ENCODE peak calls at places on chromosomes 6 and 20, in seven cellular contexts. One of them, this sample, is unnamed.

GRCh38 chr6:45026003-45026516 is 302.1 kb upstream of the RUNX2 start:
- DNase-seq in aorta: no peak
- DNase-seq in cardiac muscle cell: peak
- DNase-seq in pancreas: no peak
- DNase-seq in prostate gland: no peak
- DNase-seq in retinal pigment epithelial cell: no peak
- DNase-seq in fibroblast of pulmonary artery: peak
- DNase-seq in this sample: peak

GRCh38 chr6:5961836-5962235 is 44.9 kb downstream of the NRN1 start:
- DNase-seq in aorta: no peak
- DNase-seq in cardiac muscle cell: no peak
- DNase-seq in pancreas: no peak
- DNase-seq in prostate gland: no peak
- DNase-seq in retinal pigment epithelial cell: no peak
- DNase-seq in fibroblast of pulmonary artery: no peak
- DNase-seq in this sample: no peak

GRCh38 chr20:57397693-57398108 is 6.5 kb downstream of the RBM38 start:
- DNase-seq in aorta: peak
- DNase-seq in cardiac muscle cell: no peak
- DNase-seq in pancreas: no peak
- DNase-seq in prostate gland: no peak
- DNase-seq in retinal pigment epithelial cell: no peak
- DNase-seq in fibroblast of pulmonary artery: no peak
- DNase-seq in this sample: no peak

GRCh38 chr6:88529726-88530125 is 363.6 kb upstream of the CNR1 start:
- DNase-seq in aorta: no peak
- DNase-seq in cardiac muscle cell: no peak
- DNase-seq in pancreas: no peak
- DNase-seq in prostate gland: no peak
- DNase-seq in retinal pigment epithelial cell: no peak
- DNase-seq in fibroblast of pulmonary artery: no peak
- DNase-seq in this sample: no peak

GRCh38 chr6:13916230-13916944 is 8.4 kb upstream of the RNF182 start:
- DNase-seq in aorta: no peak
- DNase-seq in cardiac muscle cell: peak
- DNase-seq in pancreas: no peak
- DNase-seq in prostate gland: no peak
- DNase-seq in retinal pigment epithelial cell: peak
- DNase-seq in fibroblast of pulmonary artery: peak
- DNase-seq in this sample: no peak

GRCh38 chr20:58837717-58838116 is 13.0 kb downstream of the GNAS-AS1 start:
- DNase-seq in aorta: no peak
- DNase-seq in cardiac muscle cell: no peak
- DNase-seq in pancreas: no peak
- DNase-seq in prostate gland: no peak
- DNase-seq in retinal pigment epithelial cell: no peak
- DNase-seq in fibroblast of pulmonary artery: no peak
- DNase-seq in this sample: no peak

GRCh38 chr6:104648347-104648746 is 211.4 kb downstream of the HACE1 start:
- DNase-seq in aorta: no peak
- DNase-seq in cardiac muscle cell: no peak
- DNase-seq in pancreas: no peak
- DNase-seq in prostate gland: no peak
- DNase-seq in retinal pigment epithelial cell: no peak
- DNase-seq in fibroblast of pulmonary artery: peak
- DNase-seq in this sample: no peak

GRCh38 chr6:15470746-15471145 is 192.1 kb downstream of the DTNBP1 start:
- DNase-seq in aorta: no peak
- DNase-seq in cardiac muscle cell: no peak
- DNase-seq in pancreas: no peak
- DNase-seq in prostate gland: no peak
- DNase-seq in retinal pigment epithelial cell: no peak
- DNase-seq in fibroblast of pulmonary artery: no peak
- DNase-seq in this sample: no peak

GRCh38 chr6:52543729-52544324 is 33.0 kb downstream of the TRAM2 start:
- DNase-seq in aorta: no peak
- DNase-seq in cardiac muscle cell: peak
- DNase-seq in pancreas: no peak
- DNase-seq in prostate gland: no peak
- DNase-seq in retinal pigment epithelial cell: no peak
- DNase-seq in fibroblast of pulmonary artery: peak
- DNase-seq in this sample: no peak

GRCh38 chr6:92810913-92811312 is 608.4 kb downstream of the EPHA7 start:
- DNase-seq in aorta: no peak
- DNase-seq in cardiac muscle cell: peak
- DNase-seq in pancreas: peak
- DNase-seq in prostate gland: peak
- DNase-seq in retinal pigment epithelial cell: peak
- DNase-seq in fibroblast of pulmonary artery: peak
- DNase-seq in this sample: no peak

GRCh38 chr6:44219053-44219814 is 2.5 kb downstream of the MYMX start:
- DNase-seq in aorta: peak
- DNase-seq in cardiac muscle cell: peak
- DNase-seq in pancreas: peak
- DNase-seq in prostate gland: peak
- DNase-seq in retinal pigment epithelial cell: no peak
- DNase-seq in fibroblast of pulmonary artery: peak
- DNase-seq in this sample: no peak

GRCh38 chr20:967796-968742 is 34.0 kb downstream of the RSPO4 start:
- DNase-seq in aorta: no peak
- DNase-seq in cardiac muscle cell: peak
- DNase-seq in pancreas: no peak
- DNase-seq in prostate gland: no peak
- DNase-seq in retinal pigment epithelial cell: no peak
- DNase-seq in fibroblast of pulmonary artery: peak
- DNase-seq in this sample: no peak

GRCh38 chr20:17169575-17170136 is 57.2 kb upstream of the PCSK2 start:
- DNase-seq in aorta: no peak
- DNase-seq in cardiac muscle cell: no peak
- DNase-seq in pancreas: no peak
- DNase-seq in prostate gland: no peak
- DNase-seq in retinal pigment epithelial cell: no peak
- DNase-seq in fibroblast of pulmonary artery: no peak
- DNase-seq in this sample: no peak

GRCh38 chr6:12051861-12052368 is 39.8 kb downstream of the HIVEP1 start:
- DNase-seq in aorta: no peak
- DNase-seq in cardiac muscle cell: no peak
- DNase-seq in pancreas: no peak
- DNase-seq in prostate gland: no peak
- DNase-seq in retinal pigment epithelial cell: no peak
- DNase-seq in fibroblast of pulmonary artery: no peak
- DNase-seq in this sample: peak

GRCh38 chr6:54801669-54802068 is 44.9 kb upstream of the FAM83B start:
- DNase-seq in aorta: no peak
- DNase-seq in cardiac muscle cell: peak
- DNase-seq in pancreas: no peak
- DNase-seq in prostate gland: no peak
- DNase-seq in retinal pigment epithelial cell: peak
- DNase-seq in fibroblast of pulmonary artery: peak
- DNase-seq in this sample: peak

GRCh38 chr6:30570760-30571084 is 520 bp upstream of the ABCF1 start:
- DNase-seq in aorta: no peak
- DNase-seq in cardiac muscle cell: no peak
- DNase-seq in pancreas: no peak
- DNase-seq in prostate gland: no peak
- DNase-seq in retinal pigment epithelial cell: no peak
- DNase-seq in fibroblast of pulmonary artery: no peak
- DNase-seq in this sample: no peak

GRCh38 chr6:110044093-110044492 is 66.0 kb downstream of the GPR6 start:
- DNase-seq in aorta: no peak
- DNase-seq in cardiac muscle cell: no peak
- DNase-seq in pancreas: no peak
- DNase-seq in prostate gland: no peak
- DNase-seq in retinal pigment epithelial cell: no peak
- DNase-seq in fibroblast of pulmonary artery: no peak
- DNase-seq in this sample: no peak

GRCh38 chr6:158528826-158529225 is 31.1 kb upstream of the TMEM181 start:
- DNase-seq in aorta: no peak
- DNase-seq in cardiac muscle cell: no peak
- DNase-seq in pancreas: no peak
- DNase-seq in prostate gland: no peak
- DNase-seq in retinal pigment epithelial cell: no peak
- DNase-seq in fibroblast of pulmonary artery: no peak
- DNase-seq in this sample: no peak

GRCh38 chr6:158521759-158522158 is 38.1 kb upstream of the TMEM181 start:
- DNase-seq in aorta: no peak
- DNase-seq in cardiac muscle cell: no peak
- DNase-seq in pancreas: no peak
- DNase-seq in prostate gland: no peak
- DNase-seq in retinal pigment epithelial cell: no peak
- DNase-seq in fibroblast of pulmonary artery: no peak
- DNase-seq in this sample: no peak

GRCh38 chr6:158519761-158520160 is 40.1 kb upstream of the TMEM181 start:
- DNase-seq in aorta: no peak
- DNase-seq in cardiac muscle cell: no peak
- DNase-seq in pancreas: no peak
- DNase-seq in prostate gland: no peak
- DNase-seq in retinal pigment epithelial cell: no peak
- DNase-seq in fibroblast of pulmonary artery: no peak
- DNase-seq in this sample: no peak

GRCh38 chr6:158522616-158523015 is 37.3 kb upstream of the TMEM181 start:
- DNase-seq in aorta: no peak
- DNase-seq in cardiac muscle cell: no peak
- DNase-seq in pancreas: no peak
- DNase-seq in prostate gland: no peak
- DNase-seq in retinal pigment epithelial cell: no peak
- DNase-seq in fibroblast of pulmonary artery: no peak
- DNase-seq in this sample: no peak

DNA sequence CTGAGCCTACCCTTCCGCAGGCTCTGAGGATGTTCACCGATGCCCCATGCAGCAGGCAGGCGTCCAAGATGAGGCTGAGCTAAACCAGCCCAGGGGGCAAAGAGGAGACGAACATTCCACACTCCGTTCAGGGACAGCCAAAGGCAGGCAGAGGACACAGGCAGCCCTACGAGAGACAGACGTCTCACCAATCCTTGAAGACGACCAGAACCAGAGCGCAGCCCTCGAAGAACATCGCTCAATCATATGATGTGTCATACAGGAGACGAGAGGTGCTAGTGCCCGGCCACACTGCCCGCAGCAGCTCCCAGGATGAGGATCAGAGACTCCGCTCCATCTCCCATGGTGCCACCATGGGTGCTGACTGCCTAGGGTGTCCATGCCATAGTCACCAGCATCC is 35.6 kb upstream of the TMEM181 start:
- DNase-seq in aorta: no peak
- DNase-seq in cardiac muscle cell: no peak
- DNase-seq in pancreas: no peak
- DNase-seq in prostate gland: no peak
- DNase-seq in retinal pigment epithelial cell: no peak
- DNase-seq in fibroblast of pulmonary artery: no peak
- DNase-seq in this sample: no peak
- H3K4me3 ChIP-seq in aorta: no peak
- H3K4me3 ChIP-seq in cardiac muscle cell: no peak
- H3K4me3 ChIP-seq in pancreas: no peak
- H3K4me3 ChIP-seq in prostate gland: no peak
- H3K4me3 ChIP-seq in retinal pigment epithelial cell: no peak
- H3K4me3 ChIP-seq in fibroblast of pulmonary artery: no peak
- H3K4me3 ChIP-seq in this sample: no peak

GRCh38 chr6:122399348-122400120 is at the start of gene HSF2:
- DNase-seq in aorta: peak
- DNase-seq in cardiac muscle cell: peak
- DNase-seq in pancreas: peak
- DNase-seq in prostate gland: peak
- DNase-seq in retinal pigment epithelial cell: peak
- DNase-seq in fibroblast of pulmonary artery: peak
- DNase-seq in this sample: peak

GRCh38 chr6:122400467-122401089 is 1.1 kb downstream of the HSF2 start:
- DNase-seq in aorta: no peak
- DNase-seq in cardiac muscle cell: no peak
- DNase-seq in pancreas: no peak
- DNase-seq in prostate gland: no peak
- DNase-seq in retinal pigment epithelial cell: no peak
- DNase-seq in fibroblast of pulmonary artery: no peak
- DNase-seq in this sample: no peak

GRCh38 chr6:122401104-122401503 is 1.7 kb downstream of the HSF2 start:
- DNase-seq in aorta: no peak
- DNase-seq in cardiac muscle cell: no peak
- DNase-seq in pancreas: no peak
- DNase-seq in prostate gland: no peak
- DNase-seq in retinal pigment epithelial cell: peak
- DNase-seq in fibroblast of pulmonary artery: no peak
- DNase-seq in this sample: no peak

GRCh38 chr6:122400121-122400450 is 634 bp downstream of the HSF2 start:
- DNase-seq in aorta: no peak
- DNase-seq in cardiac muscle cell: no peak
- DNase-seq in pancreas: no peak
- DNase-seq in prostate gland: no peak
- DNase-seq in retinal pigment epithelial cell: no peak
- DNase-seq in fibroblast of pulmonary artery: no peak
- DNase-seq in this sample: no peak

GRCh38 chr6:122399055-122399347 is 451 bp upstream of the HSF2 start:
- DNase-seq in aorta: no peak
- DNase-seq in cardiac muscle cell: no peak
- DNase-seq in pancreas: no peak
- DNase-seq in prostate gland: no peak
- DNase-seq in retinal pigment epithelial cell: no peak
- DNase-seq in fibroblast of pulmonary artery: no peak
- DNase-seq in this sample: no peak
- H3K4me3 ChIP-seq in aorta: no peak
- H3K4me3 ChIP-seq in cardiac muscle cell: no peak
- H3K4me3 ChIP-seq in pancreas: no peak
- H3K4me3 ChIP-seq in prostate gland: peak
- H3K4me3 ChIP-seq in retinal pigment epithelial cell: peak
- H3K4me3 ChIP-seq in fibroblast of pulmonary artery: peak
- H3K4me3 ChIP-seq in this sample: peak

GRCh38 chr6:7624781-7625710 is 35.0 kb downstream of the SNRNP48 start:
- DNase-seq in aorta: no peak
- DNase-seq in cardiac muscle cell: no peak
- DNase-seq in pancreas: no peak
- DNase-seq in prostate gland: no peak
- DNase-seq in retinal pigment epithelial cell: no peak
- DNase-seq in fibroblast of pulmonary artery: no peak
- DNase-seq in this sample: no peak
- H3K4me3 ChIP-seq in aorta: no peak
- H3K4me3 ChIP-seq in cardiac muscle cell: no peak
- H3K4me3 ChIP-seq in pancreas: no peak
- H3K4me3 ChIP-seq in prostate gland: no peak
- H3K4me3 ChIP-seq in retinal pigment epithelial cell: no peak
- H3K4me3 ChIP-seq in fibroblast of pulmonary artery: no peak
- H3K4me3 ChIP-seq in this sample: no peak

GRCh38 chr6:9520417-9521151 is 894.3 kb downstream of the TFAP2A start:
- DNase-seq in aorta: no peak
- DNase-seq in cardiac muscle cell: peak
- DNase-seq in pancreas: no peak
- DNase-seq in prostate gland: no peak
- DNase-seq in retinal pigment epithelial cell: peak
- DNase-seq in fibroblast of pulmonary artery: peak
- DNase-seq in this sample: peak
- H3K4me3 ChIP-seq in aorta: no peak
- H3K4me3 ChIP-seq in cardiac muscle cell: no peak
- H3K4me3 ChIP-seq in pancreas: no peak
- H3K4me3 ChIP-seq in prostate gland: no peak
- H3K4me3 ChIP-seq in retinal pigment epithelial cell: no peak
- H3K4me3 ChIP-seq in fibroblast of pulmonary artery: no peak
- H3K4me3 ChIP-seq in this sample: no peak